ENCODE peak calls at places on chromosome 4, in five cellular contexts. L is mesendoderm, I is IMR-90, F is mesenchymal stem cell, Y is H1. S is an unnamed sample.

GRCh38 chr4:185677915-185678314 is 134.1 kb downstream of the SORBS2 start:
- DNase-seq in L (no peak), I (no peak), F (no peak), Y (no peak), S (no peak)

GRCh38 chr4:142656178-142656577 is 189.9 kb downstream of the INPP4B start:
- DNase-seq in L (peak; percentile 70), I (no peak), F (peak; percentile 42), Y (peak; percentile 57), S (peak; percentile 24)

GRCh38 chr4:38500433-38500832 is 163.6 kb upstream of the KLF3 start:
- DNase-seq in L (no peak), I (no peak), F (no peak), Y (no peak), S (no peak)

GRCh38 chr4:88033309-88033708 is 25.9 kb downstream of the PKD2 start:
- DNase-seq in L (peak; percentile 78), I (peak; percentile 72), F (peak; percentile 76), Y (no peak), S (peak; percentile 35)

GRCh38 chr4:38280323-38280706 is 320.1 kb downstream of the PTTG2 start:
- DNase-seq in L (no peak), I (no peak), F (no peak), Y (no peak), S (no peak)

GRCh38 chr4:106868381-106869035 is 167.6 kb downstream of the DKK2 start:
- DNase-seq in L (no peak), I (no peak), F (peak; percentile 66), Y (no peak), S (no peak)

GRCh38 chr4:48752256-48752655 is 27.8 kb downstream of the FRYL start:
- DNase-seq in L (no peak), I (no peak), F (no peak), Y (no peak), S (no peak)

GRCh38 chr4:137417676-137418075 is 114.6 kb downstream of the PCDH18 start:
- DNase-seq in L (no peak), I (peak; percentile 69), F (no peak), Y (no peak), S (no peak)

GRCh38 chr4:81455895-81456294 is 15.8 kb downstream of the RASGEF1B start:
- DNase-seq in L (no peak), I (no peak), F (no peak), Y (no peak), S (no peak)

GRCh38 chr4:182216005-182216404 is 27.2 kb upstream of the TENM3 start:
- DNase-seq in L (no peak), I (no peak), F (no peak), Y (no peak), S (no peak)

GRCh38 chr4:57073559-57073958 is 36.6 kb downstream of the IGFBP7 start:
- DNase-seq in L (no peak), I (no peak), F (no peak), Y (no peak), S (no peak)

GRCh38 chr4:138893991-138894390 is 121.6 kb upstream of the NOCT start:
- DNase-seq in L (no peak), I (no peak), F (no peak), Y (no peak), S (no peak)

GRCh38 chr4:52263612-52264011 is 212.5 kb downstream of the SPATA18 start:
- DNase-seq in L (no peak), I (no peak), F (no peak), Y (no peak), S (no peak)

GRCh38 chr4:148405161-148405893 is 36.9 kb downstream of the NR3C2 start:
- DNase-seq in L (no peak), I (no peak), F (no peak), Y (no peak), S (no peak)

GRCh38 chr4:99413160-99413559 is 22.0 kb downstream of the ADH7 start:
- DNase-seq in L (no peak), I (no peak), F (no peak), Y (no peak), S (no peak)

GRCh38 chr4:72325215-72325614 is 243.8 kb downstream of the ADAMTS3 start:
- DNase-seq in L (no peak), I (no peak), F (no peak), Y (no peak), S (no peak)

GRCh38 chr4:12791536-12791935 is 692.6 kb downstream of the RAB28 start:
- DNase-seq in L (no peak), I (no peak), F (peak; percentile 96), Y (no peak), S (no peak)

GRCh38 chr4:168618577-168619265 is 121.9 kb downstream of the PALLD start:
- DNase-seq in L (no peak), I (peak; percentile 84), F (no peak), Y (no peak), S (no peak)

GRCh38 chr4:77156912-77157858 is at the start of gene CCNG2:
- DNase-seq in L (peak; percentile 66), I (peak; percentile 94), F (peak; percentile 97), Y (peak; percentile 97), S (no peak)

GRCh38 chr4:107951551-107951950 is 20.2 kb downstream of the CYP2U1 start:
- DNase-seq in L (no peak), I (peak; percentile 89), F (peak; percentile 68), Y (no peak), S (no peak)

GRCh38 chr4:25020240-25020639 is 10.5 kb downstream of the LGI2 start:
- DNase-seq in L (no peak), I (no peak), F (peak; percentile 12), Y (no peak), S (no peak)

GRCh38 chr4:159278399-159278798 is 175.5 kb downstream of the RAPGEF2 start:
- DNase-seq in L (no peak), I (peak; percentile 59), F (peak; percentile 67), Y (no peak), S (no peak)

GRCh38 chr4:17097369-17097768 is 198.9 kb upstream of the LDB2 start:
- DNase-seq in L (peak; percentile 32), I (no peak), F (no peak), Y (no peak), S (no peak)

GRCh38 chr4:16124232-16124631 is 40.4 kb upstream of the PROM1 start:
- DNase-seq in L (no peak), I (no peak), F (no peak), Y (no peak), S (no peak)

GRCh38 chr4:40916880-40917279 is 167.1 kb downstream of the NSUN7 start:
- DNase-seq in L (peak; percentile 85), I (no peak), F (peak; percentile 23), Y (peak; percentile 77), S (no peak)

GRCh38 chr4:24912252-24913098 is at the start of gene CCDC149:
- DNase-seq in L (peak; percentile 89), I (peak; percentile 57), F (peak; percentile 64), Y (peak; percentile 79), S (peak; percentile 51)

DNA sequence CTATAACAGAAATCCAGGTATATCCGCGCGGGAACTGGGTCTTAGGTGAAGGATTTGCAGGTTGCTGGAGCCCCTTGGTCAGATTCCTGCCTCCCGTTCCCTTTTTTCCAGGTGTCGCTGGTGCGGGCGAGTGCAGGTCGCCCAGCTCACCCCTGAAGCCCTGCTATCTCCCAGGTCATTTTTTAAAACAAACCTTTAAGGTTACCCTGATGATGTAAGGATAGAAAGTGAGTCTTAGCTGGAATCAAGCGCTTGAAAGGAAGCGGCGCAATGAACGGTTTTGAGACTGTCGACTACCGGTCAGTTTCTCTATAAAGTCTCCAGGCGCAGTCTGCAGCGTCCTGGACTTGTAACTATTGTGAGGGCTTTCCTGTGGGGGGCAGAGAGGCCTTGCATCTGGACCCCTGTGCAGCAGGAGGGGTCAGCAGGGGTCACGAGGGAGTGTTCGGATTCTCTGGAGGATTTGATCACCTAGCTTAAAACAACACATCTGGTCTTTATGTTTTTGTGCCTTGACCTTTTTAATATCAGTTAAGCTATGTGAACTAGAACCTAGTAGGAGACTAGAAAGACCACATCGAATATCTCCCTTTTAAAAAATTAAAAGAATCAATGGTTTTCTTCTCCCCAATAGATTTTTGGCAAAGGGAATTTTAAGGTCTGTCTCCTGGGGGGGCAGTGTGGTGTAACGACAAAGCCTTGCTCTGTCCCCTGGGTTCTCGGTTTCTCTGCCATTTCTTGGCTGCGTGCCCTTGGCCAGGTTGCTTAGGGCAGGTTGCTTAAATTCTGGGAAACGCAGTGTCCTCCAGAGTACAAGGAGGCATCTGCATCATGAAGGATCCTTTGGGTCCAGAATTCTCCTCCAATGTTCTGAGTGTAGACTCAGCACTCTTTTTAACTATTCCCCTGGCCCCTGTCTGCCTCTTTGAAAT is 1.7 kb downstream of the KIT start:
- DNase-seq in L (peak; percentile 28), I (peak; percentile 30), F (peak; percentile 28), Y (peak; percentile 50), S (peak; percentile 37)
- H3K4me3 ChIP-seq in L (peak overlapping the region; percentile 58), I (peak overlapping the region; percentile 74), F (peak overlapping the region; percentile 85), Y (peak overlapping the region; percentile 83), S (peak overlapping the region; percentile 94)

DNA sequence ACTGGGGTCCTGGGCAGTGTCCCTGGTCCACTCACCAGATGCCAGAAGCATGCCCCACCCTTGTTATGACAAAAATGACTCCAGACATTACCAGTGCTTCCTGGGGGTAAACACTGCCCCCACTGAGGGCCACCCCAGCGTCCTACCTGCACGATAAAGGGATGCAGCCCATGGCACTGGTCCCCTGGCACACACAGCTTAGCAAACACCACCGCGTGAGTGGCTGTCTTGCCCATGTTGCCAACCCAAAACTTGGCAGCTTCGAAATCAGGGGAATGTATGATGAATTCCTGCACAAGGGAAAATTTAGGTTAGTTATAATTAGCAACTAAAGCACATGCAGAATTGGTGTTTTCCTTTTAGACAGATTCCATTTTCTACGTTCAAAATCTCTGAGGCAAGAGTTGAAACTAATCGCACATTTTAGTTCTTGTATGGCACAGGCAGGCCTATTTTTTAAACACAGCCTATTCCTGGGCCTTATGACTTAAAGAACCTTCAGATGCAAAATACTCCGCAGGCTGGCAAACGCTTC is 30.4 kb downstream of the ACOX3 start:
- DNase-seq in L (no peak), I (no peak), F (no peak), Y (no peak), S (no peak)
- H3K36me3 ChIP-seq in L (peaks cover 9% of the 10 kb centered on the region), I (peaks cover 35% of the 10 kb centered on the region), F (peaks cover 74% of the 10 kb centered on the region), Y (no peaks in the 10 kb centered on the region), S (peaks cover 38% of the 10 kb centered on the region)

DNA sequence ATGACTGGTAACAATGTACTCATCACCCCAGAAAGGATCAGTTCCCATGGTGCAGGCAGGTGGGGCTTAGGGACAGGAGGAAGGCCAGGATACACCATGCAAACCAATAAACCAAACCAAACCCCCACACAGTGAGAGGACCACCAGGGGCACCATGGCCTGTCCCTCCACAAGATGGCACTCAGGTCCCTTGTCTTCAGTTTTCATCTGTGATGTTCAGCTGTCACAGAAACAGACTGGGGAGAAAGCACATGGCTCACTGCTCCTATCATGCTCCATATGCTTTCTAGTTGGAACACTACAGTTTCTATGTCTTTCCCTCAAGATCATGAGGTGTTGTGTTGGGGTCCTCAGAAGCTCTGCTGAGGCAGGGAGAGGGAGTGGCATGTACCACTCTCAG is 10.1 kb downstream of the HS3ST1 start:
- DNase-seq in L (peak; percentile 52), I (peak; percentile 7), F (no peak), Y (no peak), S (no peak)
- H2BK15ac ChIP-seq in L (no peak overlapping the region), I (no peak overlapping the region), F (no peak overlapping the region), Y (no peak overlapping the region), S (no peak overlapping the region)

DNA sequence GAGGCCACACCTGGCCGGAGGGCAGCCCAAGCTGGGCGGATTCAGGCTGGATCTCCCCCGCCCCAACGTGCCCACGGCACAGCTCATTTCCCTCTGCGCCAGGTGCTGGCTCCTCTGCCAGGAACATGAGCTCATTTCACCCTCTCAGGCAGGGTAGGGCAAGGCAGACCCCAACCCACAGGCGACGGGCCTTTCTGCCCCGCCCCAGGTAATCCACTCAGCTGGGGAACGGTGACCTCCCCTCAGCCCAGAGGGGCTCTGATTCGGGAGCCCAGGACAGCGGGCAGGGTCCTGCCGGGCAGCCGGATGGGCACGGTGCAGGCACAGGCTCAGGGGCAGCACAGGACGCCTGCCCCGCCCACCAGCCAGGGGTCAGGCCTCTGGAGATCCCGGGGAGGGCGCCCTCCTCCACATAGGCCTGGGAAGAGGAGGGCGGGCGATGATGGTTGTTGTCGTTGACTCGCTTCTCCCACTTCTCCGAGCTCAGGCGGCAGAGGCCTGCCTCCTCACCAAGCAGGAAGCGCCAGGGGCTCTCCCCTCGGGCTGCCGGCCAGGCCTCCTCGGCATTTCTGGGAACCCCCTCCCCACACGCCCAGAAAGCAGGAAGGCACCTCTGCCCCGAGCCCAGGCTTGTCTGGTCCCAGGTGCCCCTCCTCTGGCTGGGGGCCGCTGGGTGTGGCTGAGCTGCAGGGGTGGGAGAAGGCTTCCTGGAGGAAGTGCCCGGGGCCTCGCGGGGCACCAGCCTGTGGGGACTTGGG is 31.1 kb downstream of the TACC3 start:
- DNase-seq in L (peak; percentile 40), I (peak; percentile 7), F (no peak), Y (no peak), S (no peak)
- H3K4me3 ChIP-seq in L (no peak overlapping the region), I (no peak overlapping the region), F (no peak overlapping the region), Y (no peak overlapping the region), S (no peak overlapping the region)